ENCODE peak calls at places on chromosome 5, in ten cellular contexts. Z is neuronal stem cell; J is MM.1S; S is psoas muscle; O is GM23248; W is ovary; R is lung; H is CD8-positive, alpha-beta memory T cell; T is fibroblast of mammary gland; B is right lobe of liver. F is an unnamed sample.

GRCh38 chr5:96124589-96124988 is 162.9 kb upstream of the ELL2 start:
- DNase-seq in J (no peak), S (no peak), O (peak), T (peak), H (no peak), Z (no peak), W (no peak), B (no peak), R (no peak), F (peak)

GRCh38 chr5:133953568-133954145 is 14.8 kb downstream of the C5orf15 start:
- DNase-seq in J (no peak), S (no peak), B (no peak), O (no peak), Z (no peak), W (no peak), R (no peak), H (no peak), T (no peak), F (no peak)

GRCh38 chr5:73834693-73835092 is 208.7 kb downstream of the ARHGEF28 start:
- DNase-seq in B (no peak), W (no peak), O (no peak), Z (no peak), R (no peak), T (no peak), J (no peak), H (no peak), S (no peak), F (no peak)

GRCh38 chr5:112529525-112529924 is 110.4 kb upstream of the EPB41L4A start:
- DNase-seq in B (no peak), T (peak), W (no peak), O (no peak), J (peak), S (no peak), R (no peak), H (no peak), Z (no peak), F (peak)

GRCh38 chr5:147773587-147773986 is 8.9 kb downstream of the JAKMIP2 start:
- DNase-seq in W (no peak), H (no peak), B (no peak), R (no peak), S (no peak), O (no peak), J (no peak), Z (no peak), T (no peak), F (no peak)

GRCh38 chr5:180646289-180646962 is 3.0 kb downstream of the FLT4 start:
- DNase-seq in S (no peak), T (no peak), R (no peak), W (no peak), Z (no peak), O (no peak), H (no peak), J (no peak), B (peak), F (no peak)

GRCh38 chr5:85646036-85646435 is 971.7 kb upstream of the COX7C start:
- DNase-seq in T (no peak), Z (no peak), J (no peak), O (no peak), R (no peak), B (no peak), H (no peak), W (no peak), S (no peak), F (no peak)

GRCh38 chr5:58606064-58606463 is 23.2 kb downstream of the RAB3C start:
- DNase-seq in O (no peak), Z (no peak), S (no peak), T (no peak), H (no peak), R (no peak), J (no peak), B (no peak), W (no peak), F (no peak)

GRCh38 chr5:43063731-43064171 is 23.6 kb upstream of the ANXA2R start:
- DNase-seq in Z (no peak), R (no peak), J (no peak), S (peak), T (peak), H (no peak), W (no peak), B (no peak), O (peak), F (peak)

GRCh38 chr5:27594141-27594540 is 555.8 kb upstream of the CDH9 start:
- DNase-seq in Z (no peak), W (no peak), O (no peak), H (no peak), S (no peak), J (peak), R (no peak), B (no peak), T (no peak), F (no peak)

DNA sequence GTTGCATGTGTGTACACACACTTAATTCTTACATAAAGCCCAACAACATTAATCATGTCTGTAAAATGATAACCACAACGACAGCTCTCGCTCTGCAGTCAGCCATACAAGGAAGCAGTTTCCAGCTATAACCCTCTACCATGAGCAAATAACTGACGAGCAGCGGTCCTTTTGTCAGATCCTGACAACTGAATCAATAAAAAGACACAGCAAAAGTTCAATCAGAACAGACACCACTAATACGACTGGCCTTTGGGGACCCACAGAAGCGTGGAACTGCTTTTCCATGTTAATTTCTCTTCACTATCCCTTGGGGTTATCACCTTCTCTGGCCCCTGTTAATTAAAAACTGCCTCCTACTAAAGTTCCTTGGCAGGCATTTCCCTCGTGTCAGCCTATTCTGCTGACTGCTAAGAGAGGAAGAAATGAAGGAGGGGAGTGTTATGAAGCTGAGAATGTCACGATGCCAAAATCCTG is 722.8 kb upstream of the GRAMD2B start:
- DNase-seq in R (no peak), J (no peak), Z (no peak), B (no peak), S (no peak), H (no peak), O (no peak), W (no peak), T (peak), F (peak)
- H3K4me3 ChIP-seq in R (no peak), J (no peak), Z (no peak), B (no peak), S (peak), H (no peak), O (no peak), W (no peak), T (no peak), F (no peak)

GRCh38 chr5:14591548-14591947 is 10.0 kb downstream of the OTULINL start:
- DNase-seq in R (no peak), H (no peak), Z (no peak), W (no peak), T (peak), B (no peak), O (no peak), S (no peak), J (no peak), F (no peak)
- H3K4me3 ChIP-seq in R (no peak), H (no peak), Z (no peak), W (no peak), T (no peak), B (no peak), O (no peak), S (no peak), J (no peak), F (no peak)

GRCh38 chr5:32541241-32541640 is 44.1 kb upstream of the SUB1 start:
- DNase-seq in J (no peak), R (no peak), O (no peak), Z (no peak), W (no peak), S (no peak), B (no peak), T (no peak), H (no peak), F (no peak)
- H3K4me3 ChIP-seq in J (no peak), R (no peak), O (no peak), Z (no peak), W (no peak), S (no peak), B (no peak), T (no peak), H (no peak), F (no peak)

GRCh38 chr5:45737153-45737552 is 41.0 kb upstream of the HCN1 start:
- DNase-seq in J (no peak), O (no peak), B (no peak), H (no peak), T (no peak), Z (no peak), S (no peak), W (no peak), R (no peak), F (no peak)
- H3K4me3 ChIP-seq in J (no peak), O (no peak), B (no peak), H (no peak), T (no peak), Z (no peak), S (no peak), W (no peak), R (no peak), F (no peak)

GRCh38 chr5:83542839-83543238 is 71.3 kb downstream of the VCAN start:
- DNase-seq in T (no peak), H (no peak), B (no peak), O (no peak), J (no peak), S (no peak), W (no peak), Z (no peak), R (no peak), F (no peak)
- H3K4me3 ChIP-seq in T (no peak), H (no peak), B (no peak), O (no peak), J (no peak), S (no peak), W (no peak), Z (no peak), R (no peak), F (no peak)

DNA sequence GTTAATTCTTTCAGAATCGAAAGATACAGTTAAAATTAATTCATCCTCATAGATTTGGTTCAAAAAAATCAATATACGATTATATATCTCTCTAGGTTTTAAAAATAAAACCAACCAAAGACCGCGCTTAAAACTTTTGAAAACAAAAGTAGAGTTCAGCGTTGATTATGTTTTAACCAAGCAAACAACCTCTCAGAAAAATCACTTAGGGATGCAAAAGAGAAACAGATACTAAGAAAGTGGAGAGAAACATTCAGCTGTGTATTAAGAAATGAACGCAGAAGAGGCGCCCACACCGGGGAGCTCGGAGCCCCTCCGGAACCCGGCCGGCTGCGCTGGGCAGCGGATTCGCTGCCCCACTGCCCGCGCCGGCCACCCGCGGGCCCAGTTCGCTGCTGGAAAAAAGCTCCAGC is 1.4 kb downstream of the PITX1 start:
- DNase-seq in H (no peak), Z (no peak), T (no peak), R (no peak), J (peak), B (no peak), S (no peak), O (peak), W (no peak), F (no peak)
- H3K4me3 ChIP-seq in H (no peak), Z (no peak), T (no peak), R (no peak), J (peak), B (no peak), S (peak), O (peak), W (peak), F (peak)

GRCh38 chr5:141245250-141245717 is at the start of gene PCDHB15:
- DNase-seq in T (no peak), W (peak), R (no peak), H (no peak), Z (peak), O (peak), S (no peak), B (no peak), J (no peak), F (no peak)
- H3K4me3 ChIP-seq in T (no peak), W (peak), R (peak), H (no peak), Z (peak), O (peak), S (peak), B (no peak), J (no peak), F (no peak)